ENCODE peak calls at places on chromosomes 12 and 14, in six cellular contexts. C is GM12891, D is H1, P is K562, F is GM12878, Z is HepG2. V is an unnamed sample.

GRCh38 chr14:21039585-21040369 is 2.4 kb upstream of the RNASE7 start:
- DNase-seq in C (peak), D (peak), P (no peak), F (no peak), Z (peak), V (no peak)

GRCh38 chr12:45918818-45919217 is 71.6 kb downstream of the SCAF11 start:
- DNase-seq in C (no peak), D (no peak), P (no peak), F (no peak), Z (no peak), V (no peak)

GRCh38 chr12:39780527-39781446 is 161.2 kb upstream of the ABCD2 start:
- DNase-seq in C (no peak), D (no peak), P (no peak), F (no peak), Z (no peak), V (no peak)

GRCh38 chr12:123502163-123502562 is 31.4 kb downstream of the RILPL1 start:
- DNase-seq in C (no peak), D (no peak), P (no peak), F (no peak), Z (no peak), V (no peak)

GRCh38 chr14:86797075-86797351 is 1196.0 kb downstream of the GALC start:
- DNase-seq in C (no peak), D (no peak), P (no peak), F (no peak), Z (no peak), V (no peak)

GRCh38 chr12:119804011-119804641 is 73.0 kb downstream of the CIT start:
- DNase-seq in C (no peak), D (peak), P (peak), F (no peak), Z (peak), V (no peak)

GRCh38 chr12:71694099-71694820 is 8.4 kb downstream of the TMEM19 start:
- DNase-seq in C (no peak), D (no peak), P (no peak), F (peak), Z (no peak), V (peak)

GRCh38 chr14:76768201-76768656 is 7.0 kb downstream of the VASH1 start:
- DNase-seq in C (peak), D (peak), P (peak), F (peak), Z (no peak), V (peak)

GRCh38 chr14:101174980-101175606 is 271.6 kb upstream of the RTL1 start:
- DNase-seq in C (no peak), D (no peak), P (no peak), F (no peak), Z (no peak), V (no peak)

GRCh38 chr12:113233967-113234366 is 12.7 kb downstream of the TPCN1 start:
- DNase-seq in C (no peak), D (no peak), P (no peak), F (no peak), Z (no peak), V (no peak)

GRCh38 chr14:58826845-58827686 is 189.3 kb downstream of the DACT1 start:
- DNase-seq in C (no peak), D (no peak), P (peak), F (no peak), Z (no peak), V (no peak)

GRCh38 chr14:87960013-87960787 is 32.8 kb downstream of the GALC start:
- DNase-seq in C (no peak), D (no peak), P (no peak), F (no peak), Z (no peak), V (no peak)

GRCh38 chr12:178715-179109 is 35.2 kb downstream of the SLC6A12 start:
- DNase-seq in C (no peak), D (no peak), P (no peak), F (no peak), Z (no peak), V (no peak)

GRCh38 chr12:49904601-49905000 is 901 bp upstream of the FAIM2 start:
- DNase-seq in C (no peak), D (no peak), P (no peak), F (no peak), Z (no peak), V (no peak)

GRCh38 chr12:57864382-57864781 is 17.9 kb upstream of the CTDSP2 start:
- DNase-seq in C (no peak), D (no peak), P (no peak), F (no peak), Z (no peak), V (no peak)

GRCh38 chr12:117228239-117228638 is 38.0 kb upstream of the FBXO21 start:
- DNase-seq in C (no peak), D (no peak), P (no peak), F (no peak), Z (no peak), V (no peak)

GRCh38 chr14:68027276-68027675 is 207.7 kb downstream of the RAD51B start:
- DNase-seq in C (no peak), D (no peak), P (no peak), F (no peak), Z (no peak), V (no peak)

GRCh38 chr12:48925218-48925871 is at the start of gene FKBP11:
- DNase-seq in C (peak), D (peak), P (no peak), F (peak), Z (no peak), V (peak)

GRCh38 chr12:8870591-8870990 is 43.7 kb upstream of the PHC1 start:
- DNase-seq in C (no peak), D (no peak), P (no peak), F (no peak), Z (no peak), V (no peak)

GRCh38 chr12:129127771-129128170 is 274.5 kb downstream of the GLT1D1 start:
- DNase-seq in C (no peak), D (no peak), P (no peak), F (no peak), Z (no peak), V (no peak)

GRCh38 chr12:62913380-62913779 is 21.6 kb downstream of the PPM1H start:
- DNase-seq in C (no peak), D (no peak), P (no peak), F (no peak), Z (no peak), V (no peak)

GRCh38 chr14:90381011-90381790 is 15.6 kb upstream of the CALM1 start:
- DNase-seq in C (no peak), D (no peak), P (no peak), F (no peak), Z (peak), V (no peak)
- TF ChIP-seq POLR2A in C (no peak), D (no peak), P (no peak), F (no peak), Z (no peak), V (no peak)

GRCh38 chr12:64574837-64575236 is 35.5 kb upstream of the RASSF3 start:
- DNase-seq in C (no peak), D (no peak), P (no peak), F (no peak), Z (no peak), V (no peak)

GRCh38 chr12:64568313-64568712 is 42.0 kb upstream of the RASSF3 start:
- DNase-seq in C (no peak), D (no peak), P (no peak), F (no peak), Z (no peak), V (no peak)

GRCh38 chr12:64569923-64570595 is 40.2 kb upstream of the RASSF3 start:
- DNase-seq in C (no peak), D (no peak), P (no peak), F (no peak), Z (no peak), V (no peak)

GRCh38 chr12:64572241-64572640 is 38.1 kb upstream of the RASSF3 start:
- DNase-seq in C (no peak), D (no peak), P (no peak), F (no peak), Z (no peak), V (no peak)

GRCh38 chr12:64571346-64571745 is 38.9 kb upstream of the RASSF3 start:
- DNase-seq in C (no peak), D (no peak), P (no peak), F (no peak), Z (no peak), V (no peak)
- TF ChIP-seq POLR2AphosphoS5 in C (no peak), D (no peak), P (no peak), F (no peak), Z (no peak), V (no peak)

DNA sequence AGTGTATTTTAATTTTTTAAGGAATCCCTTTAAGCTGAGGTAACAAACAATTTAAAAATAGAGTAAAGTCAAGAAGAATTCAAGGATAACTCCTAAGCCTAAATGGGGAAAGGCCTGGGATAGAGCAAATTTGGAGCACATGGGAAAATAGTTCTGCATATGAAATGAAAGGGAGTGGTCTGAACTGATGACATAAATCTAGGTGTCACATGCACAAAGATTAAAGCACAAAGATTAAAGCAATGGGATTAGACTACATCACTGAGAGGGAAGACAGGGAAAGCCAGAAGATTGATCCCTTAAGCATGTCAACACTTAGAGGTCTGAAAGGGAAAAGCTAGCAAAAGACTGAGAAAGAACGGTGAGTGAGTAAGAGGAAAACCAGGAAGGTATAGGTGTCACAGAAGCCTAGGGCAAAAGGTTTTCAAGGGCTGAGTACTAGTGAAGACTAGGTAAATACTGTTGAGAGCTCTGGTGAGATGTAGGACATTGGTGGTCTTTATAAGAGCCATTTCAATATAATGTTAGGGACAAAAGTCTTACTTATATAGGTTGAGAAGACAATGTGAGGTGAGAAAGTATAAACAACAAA is 59.6 kb downstream of the SEC23A start:
- DNase-seq in C (no peak), D (no peak), P (no peak), F (no peak), Z (no peak), V (no peak)
- TF ChIP-seq TAF1 in C (no peak), D (no peak), P (no peak), F (no peak), Z (no peak), V (no peak)

GRCh38 chr12:64036414-64036813 is 185.7 kb downstream of the KICS2 start:
- DNase-seq in C (no peak), D (no peak), P (no peak), F (no peak), Z (no peak), V (no peak)
- TF ChIP-seq POLR2A in C (no peak), D (no peak), P (no peak), F (no peak), Z (no peak), V (no peak)

GRCh38 chr12:51951199-51951842 is at the start of gene ACVR1B:
- DNase-seq in C (peak), D (peak), P (peak), F (peak), Z (peak), V (peak)

GRCh38 chr12:51953925-51954324 is 2.4 kb downstream of the ACVR1B start:
- DNase-seq in C (no peak), D (no peak), P (no peak), F (no peak), Z (no peak), V (no peak)

GRCh38 chr12:51950682-51951198 is 759 bp upstream of the ACVR1B start:
- DNase-seq in C (no peak), D (no peak), P (no peak), F (no peak), Z (no peak), V (no peak)

GRCh38 chr12:51953011-51953568 is 1.6 kb downstream of the ACVR1B start:
- DNase-seq in C (no peak), D (no peak), P (no peak), F (no peak), Z (no peak), V (no peak)

GRCh38 chr12:51951843-51952722 is 584 bp downstream of the ACVR1B start:
- DNase-seq in C (no peak), D (peak), P (no peak), F (no peak), Z (no peak), V (no peak)
- TF ChIP-seq POLR2AphosphoS5 in C (no peak), D (no peak), P (no peak), F (no peak), Z (no peak), V (no peak)

DNA sequence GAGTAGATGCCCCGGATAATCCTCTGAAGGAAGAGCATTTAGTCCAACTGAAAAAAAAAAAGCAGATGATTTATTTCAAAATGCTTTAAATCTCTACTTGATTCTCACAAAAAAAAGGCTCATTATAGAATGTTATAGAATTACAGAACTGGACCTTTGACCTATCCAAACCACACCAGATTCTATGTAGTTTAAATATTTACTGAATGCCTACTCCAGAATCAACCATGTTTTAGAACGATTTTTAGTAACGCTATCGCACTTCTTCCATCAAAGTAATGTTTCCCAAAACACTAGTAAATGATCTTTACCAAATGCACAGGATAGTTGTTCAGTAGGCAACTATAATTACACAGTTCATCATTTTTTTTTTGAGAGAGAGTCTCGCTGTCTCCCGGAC is 2.6 kb downstream of the RPS29 start:
- DNase-seq in C (no peak), D (no peak), P (no peak), F (no peak), Z (no peak), V (no peak)
- TF ChIP-seq TAF1 in C (no peak), D (no peak), P (no peak), F (no peak), Z (no peak), V (no peak)

GRCh38 chr14:61750708-61751474 is 11.3 kb upstream of the SNAPC1 start:
- DNase-seq in C (peak), D (peak), P (peak), F (peak), Z (no peak), V (peak)

GRCh38 chr14:61751475-61751989 is 10.7 kb upstream of the SNAPC1 start:
- DNase-seq in C (no peak), D (no peak), P (no peak), F (no peak), Z (no peak), V (no peak)

GRCh38 chr14:61749264-61749663 is 13.0 kb upstream of the SNAPC1 start:
- DNase-seq in C (no peak), D (no peak), P (no peak), F (no peak), Z (no peak), V (no peak)

GRCh38 chr14:61747342-61747741 is 14.9 kb upstream of the SNAPC1 start:
- DNase-seq in C (no peak), D (no peak), P (no peak), F (no peak), Z (no peak), V (no peak)

GRCh38 chr14:61749867-61750266 is 12.4 kb upstream of the SNAPC1 start:
- DNase-seq in C (no peak), D (no peak), P (no peak), F (no peak), Z (peak), V (no peak)
- TF ChIP-seq POLR2A in C (no peak), D (no peak), P (peak), F (no peak), Z (no peak), V (no peak)

V was measured in GM12892.